ENCODE peak calls at places on chromosomes 12 and 14, in five cellular contexts. Y is esophagus muscularis mucosa, G is tibial nerve, P is ovary, S is sigmoid colon. C is an unnamed sample.

GRCh38 chr12:110372056-110372425 is 31.5 kb downstream of the ANAPC7 start:
- DNase-seq in G (no peak), S (no peak), P (no peak), Y (no peak), C (no peak)

GRCh38 chr14:75822522-75823288 is 159.1 kb downstream of the TGFB3 start:
- DNase-seq in Y (no peak), G (no peak), S (peak; percentile 69), P (no peak), C (no peak)

GRCh38 chr14:80587096-80587724 is 354.3 kb downstream of the CEP128 start:
- DNase-seq in G (no peak), S (no peak), Y (no peak), P (no peak), C (no peak)

GRCh38 chr12:130441771-130442760 is 104.4 kb downstream of the PIWIL1 start:
- DNase-seq in Y (no peak), P (no peak), S (no peak), G (no peak), C (no peak)

GRCh38 chr12:120669055-120669828 is 17.7 kb upstream of the MLEC start:
- DNase-seq in Y (no peak), G (peak; percentile 14), S (no peak), P (peak; percentile 67), C (peak; percentile 72)

GRCh38 chr12:78037707-78038106 is 207.0 kb downstream of the NAV3 start:
- DNase-seq in S (no peak), G (no peak), Y (no peak), P (no peak), C (no peak)

GRCh38 chr12:32201996-32202395 is 95.3 kb downstream of the BICD1 start:
- DNase-seq in G (peak; percentile 18), P (no peak), S (no peak), Y (no peak), C (no peak)

GRCh38 chr12:62268956-62269355 is 8.8 kb downstream of the USP15 start:
- DNase-seq in G (no peak), P (no peak), Y (no peak), S (no peak), C (no peak)

GRCh38 chr12:27688671-27689070 is 7.6 kb upstream of the REP15 start:
- DNase-seq in Y (no peak), G (no peak), P (no peak), S (no peak), C (no peak)

DNA sequence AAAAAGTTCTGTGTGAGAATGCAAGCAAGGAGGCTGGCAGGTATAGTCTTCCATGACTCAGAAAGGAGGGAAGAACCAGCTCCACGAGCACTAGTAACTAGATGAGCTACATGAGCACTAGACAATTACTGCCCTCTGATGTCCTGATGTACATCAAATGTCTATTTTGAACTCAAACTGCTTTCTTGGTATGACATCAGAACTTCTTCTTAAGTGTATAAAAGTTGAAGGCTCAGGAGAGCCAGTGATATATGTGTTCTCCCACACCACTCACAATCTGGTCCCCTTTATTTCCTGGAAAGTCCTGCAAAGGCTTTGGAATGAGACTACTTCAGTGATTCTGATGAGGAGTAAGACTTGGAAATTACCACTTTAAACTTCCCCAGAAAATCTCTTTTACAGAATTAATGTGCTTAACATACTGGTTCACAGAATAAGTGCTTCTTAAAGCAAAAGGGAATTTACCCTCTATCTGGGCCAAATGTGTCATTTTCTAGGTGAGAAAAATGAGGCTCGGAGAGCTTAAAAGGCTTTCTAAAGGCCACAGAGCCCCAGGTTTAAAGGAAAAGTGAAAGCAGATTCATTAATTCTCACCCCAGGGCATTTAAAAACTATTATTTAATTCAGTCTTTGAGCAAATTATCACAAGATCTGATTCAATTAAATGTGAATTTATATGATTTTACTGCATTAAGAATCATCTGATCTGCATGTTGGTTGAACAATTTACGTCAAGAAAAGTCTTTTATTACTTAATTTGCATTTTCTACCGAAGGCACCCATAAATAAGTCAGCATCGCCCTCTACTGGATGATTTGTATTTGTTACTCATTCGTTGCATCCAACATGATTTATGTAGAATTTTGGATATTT is 18.8 kb upstream of the DHRS7 start:
- DNase-seq in G (peak; percentile 55), P (no peak), Y (no peak), S (no peak), C (no peak)
- H3K27ac ChIP-seq in G (peak overlapping the region; percentile 60), P (peak overlapping the region; percentile 19), Y (peak overlapping the region; percentile 0), S (peak overlapping the region; percentile 48), C (peak overlapping the region; percentile 43)

DNA sequence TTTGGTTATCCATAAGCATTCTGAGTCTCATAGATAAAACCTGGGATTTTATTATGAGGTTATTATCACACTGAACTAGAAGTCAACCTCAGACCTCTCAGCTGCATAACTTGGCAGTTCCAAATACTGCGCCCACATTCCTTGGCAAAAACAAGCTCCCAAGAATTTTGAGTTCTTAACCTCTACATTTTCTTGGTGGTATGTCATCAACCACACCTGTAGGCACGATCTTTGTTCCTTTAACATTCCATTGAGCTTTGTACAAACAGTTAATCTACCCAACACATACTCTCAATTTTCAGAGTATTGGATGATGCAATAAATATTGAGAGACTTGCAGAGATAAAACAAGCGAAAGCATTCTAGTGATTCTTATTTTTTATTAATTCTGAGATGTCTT is 371.8 kb upstream of the PRICKLE1 start:
- DNase-seq in P (no peak), Y (no peak), G (no peak), S (no peak), C (no peak)
- TF ChIP-seq EP300 in P (no peak), Y (no peak), G (peak; percentile 77), S (no peak), C (no peak)

GRCh38 chr12:52044284-52044983 is 6.8 kb upstream of the NR4A1 start:
- DNase-seq in Y (no peak), S (peak; percentile 97), P (peak; percentile 96), G (peak; percentile 77), C (peak; percentile 91)
- TF ChIP-seq POLR2A in Y (no peak), S (no peak), P (peak; percentile 24), G (no peak), C (no peak)

GRCh38 chr14:59297070-59297766 is 108.8 kb downstream of the DAAM1 start:
- DNase-seq in P (no peak), G (no peak), Y (no peak), S (no peak), C (no peak)
- H3K27ac ChIP-seq in P (no peak overlapping the region), G (no peak overlapping the region), Y (peak overlapping the region; percentile 61), S (no peak overlapping the region), C (peak overlapping the region; percentile 8)

C was measured in stomach.